ENCODE peak calls at places on chromosomes 13 and 19, in nine cellular contexts. A is upper lobe of right lung, W is neural progenitor cell, B is IMR-90, O is cardiac fibroblast, R is HFF-Myc, P is mammary epithelial cell, S is osteoblast, H is ascending aorta. I is an unnamed sample.

GRCh38 chr13:80486407-80486806 is 145.5 kb upstream of the SPRY2 start:
- DNase-seq in R (no peak), S (no peak), W (no peak), B (no peak), O (no peak), H (no peak), P (no peak), A (no peak), I (no peak)

GRCh38 chr19:18662972-18663732 is 20.3 kb upstream of the CRTC1 start:
- DNase-seq in P (no peak), S (peak), A (no peak), H (no peak), R (no peak), O (peak), W (peak), B (no peak), I (no peak)

GRCh38 chr19:14830702-14831101 is 4.3 kb downstream of the OR7A5 start:
- DNase-seq in P (no peak), H (no peak), R (no peak), O (no peak), B (no peak), S (no peak), W (no peak), A (no peak), I (no peak)

GRCh38 chr19:43534811-43535761 is 2.1 kb downstream of the ZNF575 start:
- DNase-seq in R (no peak), B (peak), H (no peak), W (peak), S (peak), P (no peak), O (peak), A (peak), I (peak)

GRCh38 chr13:95471960-95472359 is 80.6 kb upstream of the CLDN10 start:
- DNase-seq in B (no peak), A (no peak), W (no peak), P (no peak), S (no peak), R (no peak), H (no peak), O (no peak), I (no peak)

GRCh38 chr19:23817519-23817918 is 58.8 kb upstream of the ZNF681 start:
- DNase-seq in B (peak), S (no peak), W (peak), A (no peak), O (no peak), P (peak), R (no peak), H (no peak), I (no peak)

GRCh38 chr19:13381827-13382632 is 124.2 kb downstream of the CACNA1A start:
- DNase-seq in O (peak), A (no peak), B (peak), W (no peak), H (no peak), R (no peak), P (no peak), S (no peak), I (peak)

GRCh38 chr13:36154567-36155231 is 23.5 kb upstream of the DCLK1 start:
- DNase-seq in B (no peak), H (no peak), O (peak), A (no peak), R (no peak), S (peak), W (peak), P (no peak), I (peak)

GRCh38 chr13:22253107-22253506 is 582.2 kb downstream of the FGF9 start:
- DNase-seq in A (no peak), H (no peak), B (no peak), W (no peak), R (no peak), O (no peak), S (no peak), P (no peak), I (no peak)

GRCh38 chr19:3054972-3055740 is 7.1 kb downstream of the TLE5 start:
- DNase-seq in B (peak), R (no peak), S (peak), P (peak), W (no peak), O (no peak), A (no peak), H (no peak), I (no peak)

GRCh38 chr13:94800423-94800822 is 88.1 kb upstream of the SOX21 start:
- DNase-seq in R (no peak), B (no peak), S (no peak), O (no peak), P (peak), A (no peak), H (no peak), W (no peak), I (no peak)

GRCh38 chr13:91647361-91647970 is 249.0 kb downstream of the GPC5 start:
- DNase-seq in W (peak), R (no peak), S (no peak), A (no peak), O (peak), B (peak), P (no peak), H (no peak), I (peak)

GRCh38 chr19:13646758-13647157 is 117.6 kb upstream of the MRI1 start:
- DNase-seq in W (no peak), B (no peak), P (no peak), O (no peak), S (no peak), R (no peak), A (no peak), H (no peak), I (no peak)

GRCh38 chr13:57191667-57192066 is 24.7 kb downstream of the PRR20E start:
- DNase-seq in H (no peak), W (no peak), P (no peak), S (no peak), R (no peak), A (no peak), B (no peak), O (no peak), I (no peak)

GRCh38 chr19:16013181-16013850 is 63.0 kb upstream of the TPM4 start:
- DNase-seq in W (no peak), R (no peak), S (peak), P (no peak), O (no peak), H (no peak), A (peak), B (no peak), I (no peak)

GRCh38 chr13:37485766-37486165 is 112.8 kb downstream of the POSTN start:
- DNase-seq in O (peak), S (no peak), W (no peak), R (no peak), H (no peak), B (peak), P (no peak), A (no peak), I (peak)

GRCh38 chr19:48686103-48686502 is 9.7 kb upstream of the FUT2 start:
- DNase-seq in R (no peak), S (peak), B (no peak), O (no peak), W (no peak), H (no peak), A (no peak), P (no peak), I (no peak)

GRCh38 chr19:2394054-2394668 is 33.2 kb downstream of the TIMM13 start:
- DNase-seq in S (peak), A (no peak), R (no peak), W (no peak), O (no peak), H (no peak), B (no peak), P (no peak), I (no peak)

GRCh38 chr13:60396783-60397692 is at the start of gene TDRD3:
- DNase-seq in P (peak), A (peak), S (peak), R (peak), H (peak), B (peak), O (peak), W (peak), I (peak)
- TF ChIP-seq CTCF in P (peak), A (peak), S (peak), R (peak), H (peak), B (peak), O (peak), W (peak), I (peak)

GRCh38 chr19:55606817-55607216 is 1.4 kb downstream of the ZNF865 start:
- DNase-seq in A (no peak), W (no peak), P (no peak), B (no peak), R (no peak), S (peak), H (no peak), O (no peak), I (no peak)
- H3K4me3 ChIP-seq in A (peak), W (peak), P (peak), B (no peak), R (peak), S (peak), H (peak), O (peak), I (peak)

GRCh38 chr19:17511724-17512573 is 500 bp downstream of the PGLS start:
- DNase-seq in H (peak), S (peak), A (peak), B (peak), O (peak), R (peak), P (peak), W (peak), I (peak)
- TF ChIP-seq CTCF in H (peak), S (no peak), A (peak), B (no peak), O (no peak), R (no peak), P (no peak), W (no peak), I (peak)

GRCh38 chr13:113816248-113816924 is 47.5 kb downstream of the GAS6 start:
- DNase-seq in O (no peak), S (no peak), P (no peak), A (no peak), H (no peak), B (peak), R (no peak), W (no peak), I (no peak)
- H3K4me3 ChIP-seq in O (no peak), S (no peak), P (no peak), A (no peak), H (peak), B (no peak), R (no peak), W (no peak), I (no peak)

GRCh38 chr13:111556496-111556895 is 236.1 kb downstream of the TEX29 start:
- DNase-seq in B (no peak), P (no peak), W (no peak), R (no peak), A (no peak), S (no peak), H (no peak), O (no peak), I (no peak)

GRCh38 chr13:111555268-111555633 is 234.8 kb downstream of the TEX29 start:
- DNase-seq in S (no peak), H (no peak), A (no peak), P (no peak), W (no peak), B (no peak), O (no peak), R (no peak), I (no peak)

GRCh38 chr13:111555906-111556305 is 235.5 kb downstream of the TEX29 start:
- DNase-seq in H (no peak), B (no peak), O (no peak), S (no peak), W (no peak), P (no peak), R (no peak), A (no peak), I (no peak)

GRCh38 chr13:111552891-111553637 is 232.6 kb downstream of the TEX29 start:
- DNase-seq in W (no peak), H (no peak), S (no peak), P (no peak), R (no peak), A (no peak), B (no peak), O (no peak), I (no peak)

GRCh38 chr13:111554539-111555267 is 234.3 kb downstream of the TEX29 start:
- DNase-seq in R (no peak), P (no peak), B (no peak), H (no peak), O (no peak), W (no peak), A (no peak), S (no peak), I (no peak)
- TF ChIP-seq CTCF in R (no peak), P (no peak), B (no peak), H (no peak), O (no peak), W (no peak), A (no peak), S (no peak), I (no peak)

GRCh38 chr19:49803529-49803856 is 9.6 kb downstream of the FUZ start:
- DNase-seq in O (no peak), H (no peak), B (no peak), P (no peak), W (no peak), A (no peak), R (no peak), S (peak), I (no peak)

GRCh38 chr19:49801401-49801888 is 11.6 kb downstream of the FUZ start:
- DNase-seq in A (no peak), P (no peak), R (no peak), W (no peak), O (no peak), S (no peak), H (no peak), B (no peak), I (no peak)

GRCh38 chr19:49802836-49803528 is 10.1 kb downstream of the FUZ start:
- DNase-seq in P (no peak), A (no peak), O (no peak), H (no peak), R (no peak), B (no peak), W (no peak), S (peak), I (no peak)

GRCh38 chr19:49800771-49801170 is 12.3 kb downstream of the FUZ start:
- DNase-seq in O (no peak), A (no peak), P (no peak), W (no peak), H (no peak), B (no peak), R (no peak), S (peak), I (no peak)

DNA sequence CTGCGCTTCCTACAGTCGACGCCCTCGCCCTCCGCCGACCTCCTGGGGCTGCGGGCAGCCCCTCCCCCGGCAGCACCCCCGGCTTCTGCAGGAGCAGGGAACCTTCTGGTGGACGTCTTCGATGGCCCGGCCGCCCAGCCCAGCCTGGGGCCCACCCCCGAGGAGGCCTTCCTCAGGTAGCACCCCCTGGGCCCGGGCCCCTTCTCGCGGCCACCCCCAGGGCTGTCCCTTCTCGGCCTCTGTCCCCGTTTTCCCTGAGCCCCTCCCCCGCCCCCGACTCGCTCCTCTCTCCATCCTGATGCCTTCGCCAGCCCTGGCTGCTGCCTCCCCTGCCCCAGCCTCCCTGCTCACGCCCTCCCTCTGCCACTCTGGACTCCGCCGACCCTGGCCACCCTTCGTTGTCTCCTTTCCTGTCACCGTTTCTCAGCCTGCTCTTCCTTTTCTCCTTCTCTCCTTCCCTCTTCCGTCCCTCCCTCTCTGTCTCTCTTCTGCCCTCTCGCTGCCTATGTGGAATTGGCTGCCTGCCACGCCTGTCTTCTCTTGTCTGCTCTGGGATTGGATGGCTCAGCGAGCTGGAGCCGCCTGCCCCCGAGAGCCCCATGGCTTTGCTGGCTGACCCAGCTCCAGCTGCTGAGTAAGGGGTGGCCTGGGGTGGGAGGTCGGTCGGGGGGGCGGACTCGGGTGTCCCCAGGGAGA is 11.0 kb downstream of the FUZ start:
- DNase-seq in S (peak), O (peak), B (peak), A (no peak), P (no peak), W (peak), H (peak), R (peak), I (peak)
- H3K4me3 ChIP-seq in S (peak), O (peak), B (peak), A (peak), P (no peak), W (peak), H (peak), R (peak), I (peak)

DNA sequence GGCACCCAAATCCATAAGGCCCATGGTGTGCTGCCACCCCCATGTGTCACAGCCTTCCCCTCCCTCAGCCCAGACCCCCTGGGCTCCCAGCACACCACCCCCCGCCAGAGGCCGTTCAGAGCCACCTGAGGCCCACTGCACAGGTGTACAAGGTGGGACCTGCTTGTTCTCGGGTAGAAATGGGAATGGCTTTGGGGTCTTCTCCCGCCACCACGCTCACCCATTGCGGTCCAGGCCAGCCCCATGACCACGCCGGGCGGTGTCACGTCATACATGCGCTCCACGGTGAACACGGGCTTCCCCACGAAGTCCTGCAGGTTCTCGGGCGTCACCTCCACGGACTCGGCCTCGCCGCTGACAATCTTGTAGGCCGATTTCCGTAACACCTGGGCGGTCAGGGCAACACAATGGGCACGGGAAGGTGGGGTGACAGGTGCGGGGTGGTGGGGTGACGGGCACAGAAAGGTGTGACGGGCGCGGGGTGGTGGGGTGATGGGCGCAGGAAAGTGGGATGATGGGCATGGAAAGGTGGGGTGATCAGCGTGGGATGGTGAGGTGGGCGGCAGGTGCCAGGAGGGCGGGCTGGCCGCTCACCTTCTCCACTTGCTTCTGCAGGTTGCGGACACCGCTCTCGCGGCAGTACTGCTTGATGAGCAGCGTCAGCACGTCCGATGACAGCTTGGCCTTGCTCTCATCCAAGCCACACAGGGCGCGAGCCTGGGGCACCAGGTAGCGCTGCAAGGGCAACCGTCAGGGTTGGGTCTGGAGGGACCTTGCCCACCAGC is 4.3 kb downstream of the RPL36 start:
- DNase-seq in P (no peak), R (no peak), B (no peak), H (no peak), S (peak), O (no peak), W (no peak), A (no peak), I (no peak)
- TF ChIP-seq CTCF in P (no peak), R (no peak), B (no peak), H (no peak), S (no peak), O (no peak), W (no peak), A (no peak), I (no peak)